ENCODE peak calls at places on chromosomes 13 and 19, in nine cellular contexts. B is thoracic aorta, Q is left lung, I is heart left ventricle, E is fibroblast of mammary gland, H is choroid plexus epithelial cell, A is lower leg skin, Z is ascending aorta, U is tibial artery. N is an unnamed sample.

GRCh38 chr19:16290692-16291091 is 33.9 kb upstream of the KLF2 start:
- DNase-seq in E (no peak), U (no peak), Z (no peak), I (no peak), Q (no peak), B (no peak), H (no peak), A (no peak), N (peak; percentile 22)

GRCh38 chr19:42069619-42070293 is at the start of gene GRIK5:
- DNase-seq in A (no peak), I (no peak), H (no peak), E (no peak), Q (no peak), Z (no peak), U (no peak), B (no peak), N (no peak)

GRCh38 chr13:108215428-108215827 is at the start of gene LIG4:
- DNase-seq in E (peak; percentile 87), A (peak; percentile 96), B (peak; percentile 35), U (peak; percentile 83), Q (peak; percentile 95), I (peak; percentile 95), Z (peak; percentile 69), H (peak; percentile 96), N (peak; percentile 95)

GRCh38 chr13:114067381-114067885 is 65.0 kb downstream of the RASA3 start:
- DNase-seq in A (no peak), U (peak; percentile 18), E (peak; percentile 91), I (peak; percentile 22), Q (peak; percentile 33), Z (no peak), H (no peak), B (no peak), N (peak; percentile 29)

GRCh38 chr13:95247857-95248256 is 53.4 kb downstream of the ABCC4 start:
- DNase-seq in Z (no peak), E (no peak), U (no peak), Q (no peak), A (peak; percentile 9), B (no peak), H (no peak), I (no peak), N (no peak)

GRCh38 chr13:62544928-62545327 is 1129.3 kb upstream of the PCDH20 start:
- DNase-seq in E (no peak), Q (no peak), Z (no peak), I (no peak), A (no peak), B (no peak), U (no peak), H (peak; percentile 1), N (no peak)

GRCh38 chr13:51794959-51795358 is 9.0 kb downstream of the DHRS12 start:
- DNase-seq in I (no peak), H (no peak), Z (no peak), A (no peak), B (no peak), U (no peak), Q (no peak), E (no peak), N (no peak)

GRCh38 chr13:45105895-45106294 is 14.4 kb upstream of the GTF2F2 start:
- DNase-seq in U (no peak), E (no peak), Z (no peak), A (no peak), H (peak; percentile 56), Q (no peak), B (no peak), I (no peak), N (no peak)

GRCh38 chr13:99308481-99309087 is 1.4 kb upstream of the GPR183 start:
- DNase-seq in B (no peak), A (no peak), Z (no peak), H (peak; percentile 80), U (no peak), Q (no peak), E (peak; percentile 87), I (no peak), N (peak; percentile 68)

GRCh38 chr13:32723987-32724386 is 137.7 kb downstream of the PDS5B start:
- DNase-seq in H (no peak), I (no peak), Q (no peak), E (no peak), A (no peak), Z (no peak), B (no peak), U (no peak), N (no peak)

GRCh38 chr13:32722340-32722739 is 136.1 kb downstream of the PDS5B start:
- DNase-seq in Z (no peak), E (no peak), A (no peak), I (no peak), U (no peak), H (no peak), B (no peak), Q (no peak), N (no peak)

DNA sequence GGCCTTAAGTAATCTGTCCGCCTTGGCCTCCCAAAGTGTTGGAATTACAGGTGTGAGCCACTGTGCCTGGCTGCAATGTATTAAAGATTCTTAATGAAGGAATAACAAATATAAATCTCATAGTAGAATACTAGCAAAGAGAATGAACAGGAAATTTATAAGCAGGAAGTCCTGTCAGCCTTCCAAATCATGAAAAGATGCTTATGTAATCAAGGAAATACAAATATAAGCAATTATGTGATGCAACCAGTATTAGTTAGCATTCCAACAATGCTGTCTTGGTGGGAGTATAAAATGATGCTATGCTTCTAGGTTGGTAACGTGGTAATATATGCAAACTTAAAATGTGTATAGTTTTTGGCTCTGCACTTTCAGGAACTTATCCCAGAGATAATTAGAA is 133.8 kb downstream of the PDS5B start:
- DNase-seq in E (peak; percentile 17), B (no peak), A (no peak), I (no peak), H (peak; percentile 48), U (no peak), Q (no peak), Z (no peak), N (peak; percentile 80)
- H3K4me3 ChIP-seq in E (no peak overlapping the region), B (no peak overlapping the region), A (no peak overlapping the region), I (no peak overlapping the region), H (no peak overlapping the region), U (no peak overlapping the region), Q (no peak overlapping the region), Z (no peak overlapping the region), N (no peak overlapping the region)

GRCh38 chr13:58994778-58995177 is 1169.0 kb downstream of the DIAPH3 start:
- DNase-seq in E (no peak), Q (no peak), I (no peak), U (no peak), Z (no peak), B (no peak), A (no peak), H (peak; percentile 34), N (peak; percentile 4)
- TF ChIP-seq CTCF in E (no peak), Q (no peak), I (no peak), U (no peak), Z (no peak), B (no peak), A (no peak), H (peak; percentile 35), N (peak; percentile 19)

DNA sequence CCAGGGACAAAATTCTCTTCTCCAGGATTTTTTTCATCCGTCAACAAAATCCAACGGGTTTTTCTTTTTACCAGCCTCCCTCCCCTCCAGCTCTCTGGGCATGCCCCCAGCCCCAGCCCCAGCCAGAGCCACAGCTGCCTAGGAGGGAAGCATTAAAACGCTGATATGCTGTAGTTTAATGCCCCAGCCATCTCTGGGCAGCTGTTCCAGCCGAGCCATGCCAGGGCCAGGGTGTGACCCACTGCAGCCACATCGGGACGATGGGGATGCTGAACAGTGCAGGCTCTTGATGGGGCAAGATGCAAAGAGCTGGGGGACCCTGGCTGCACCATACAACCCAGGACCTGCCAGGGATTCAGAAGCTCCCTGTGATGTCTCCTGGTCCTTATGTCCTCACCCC is 32.1 kb downstream of the TSHZ3 start:
- DNase-seq in B (no peak), H (no peak), A (no peak), Z (no peak), E (no peak), Q (no peak), I (no peak), U (no peak), N (no peak)
- H3K4me3 ChIP-seq in B (no peak overlapping the region), H (no peak overlapping the region), A (no peak overlapping the region), Z (no peak overlapping the region), E (peak overlapping the region; percentile 12), Q (no peak overlapping the region), I (peak overlapping the region; percentile 12), U (no peak overlapping the region), N (no peak overlapping the region)

GRCh38 chr19:48390188-48391099 is 907 bp downstream of the KDELR1 start:
- DNase-seq in U (peak; percentile 53), Z (no peak), B (no peak), A (peak; percentile 92), H (peak; percentile 72), E (peak; percentile 55), I (peak; percentile 76), Q (peak; percentile 71), N (peak; percentile 58)
- TF ChIP-seq CTCF in U (peak; percentile 73), Z (peak; percentile 81), B (peak; percentile 60), A (no peak), H (peak; percentile 82), E (peak; percentile 56), I (peak; percentile 61), Q (peak; percentile 60), N (peak; percentile 64)

GRCh38 chr13:74773263-74773662 is 639.1 kb upstream of the KLF12 start:
- DNase-seq in E (peak; percentile 42), H (no peak), Z (no peak), I (no peak), B (no peak), Q (no peak), U (no peak), A (no peak), N (no peak)
- H3K4me3 ChIP-seq in E (no peak overlapping the region), H (no peak overlapping the region), Z (no peak overlapping the region), I (no peak overlapping the region), B (no peak overlapping the region), Q (no peak overlapping the region), U (no peak overlapping the region), A (no peak overlapping the region), N (no peak overlapping the region)

N was measured in fibroblast of pulmonary artery.